ENCODE peak calls at places on chromosomes 13 and 19, in seven cellular contexts. A, F, X, Q, Y, M and H are unnamed samples.

GRCh38 chr19:49896863-49897621 is at the start of gene IL4I1:
- DNase-seq in M (peak; percentile 33), A (no peak), F (peak; percentile 71), Y (no peak), X (no peak), Q (no peak), H (peak; percentile 85)

GRCh38 chr13:73228546-73228945 is 169.7 kb downstream of the KLF5 start:
- DNase-seq in M (no peak), Y (no peak), X (no peak), Q (no peak), F (peak; percentile 27), A (no peak), H (peak; percentile 10)

GRCh38 chr19:1151917-1152601 is 22.0 kb downstream of the SBNO2 start:
- DNase-seq in M (no peak), A (no peak), X (no peak), Y (no peak), Q (no peak), F (no peak), H (no peak)

GRCh38 chr19:13022111-13022858 is 27.0 kb downstream of the NFIX start:
- DNase-seq in Q (no peak), X (no peak), Y (no peak), A (no peak), F (no peak), M (no peak), H (no peak)

GRCh38 chr19:9727644-9728043 is 40.9 kb downstream of the ZNF846 start:
- DNase-seq in A (no peak), M (no peak), Q (no peak), X (no peak), F (no peak), Y (no peak), H (no peak)

GRCh38 chr19:56837492-56837891 is 3.0 kb downstream of the PEG3 start:
- DNase-seq in X (no peak), M (no peak), Y (peak; percentile 81), Q (peak; percentile 63), A (peak; percentile 82), F (no peak), H (no peak)

GRCh38 chr13:108508263-108508662 is 121.1 kb upstream of the MYO16 start:
- DNase-seq in Q (no peak), X (peak; percentile 51), Y (no peak), M (no peak), F (no peak), A (no peak), H (peak; percentile 31)

GRCh38 chr13:21232196-21232595 is 55.7 kb downstream of the MRPL57 start:
- DNase-seq in X (no peak), M (no peak), A (no peak), Y (no peak), Q (no peak), F (no peak), H (no peak)

GRCh38 chr19:19059018-19059836 is 4.6 kb upstream of the SLC25A42 start:
- DNase-seq in A (no peak), F (no peak), X (no peak), M (no peak), Q (no peak), Y (no peak), H (no peak)

GRCh38 chr13:74306496-74306895 is 172.3 kb upstream of the KLF12 start:
- DNase-seq in Q (no peak), M (no peak), A (no peak), X (peak; percentile 5), F (no peak), Y (no peak), H (no peak)

GRCh38 chr13:67549331-67549730 is 319.2 kb upstream of the PCDH9 start:
- DNase-seq in Q (no peak), Y (no peak), A (no peak), F (no peak), M (no peak), X (no peak), H (no peak)

GRCh38 chr13:79874396-79875360 is 393.7 kb downstream of the NDFIP2 start:
- DNase-seq in Q (no peak), F (no peak), Y (no peak), X (no peak), M (no peak), A (no peak), H (no peak)

GRCh38 chr13:94708031-94708571 is 4.2 kb downstream of the SOX21 start:
- DNase-seq in A (peak; percentile 65), F (no peak), Y (no peak), M (no peak), X (peak; percentile 76), Q (no peak), H (no peak)

GRCh38 chr19:3954107-3954506 is 16.8 kb downstream of the DAPK3 start:
- DNase-seq in A (no peak), Q (no peak), F (no peak), M (no peak), X (no peak), Y (no peak), H (no peak)